ENCODE peak calls at places on chromosomes 6 and 20, in eight cellular contexts. One of them, this sample, is unnamed.

GRCh38 chr6:149389509-149390297 is 10.4 kb upstream of the SUMO4 start:
- DNase-seq in RWPE1: no peak
- DNase-seq in retina: no peak
- DNase-seq in G401: no peak
- DNase-seq in RPMI8226: no peak
- DNase-seq in lower lobe of right lung: no peak
- DNase-seq in T-helper 17 cell: no peak
- DNase-seq in NCI-H1092: no peak
- DNase-seq in this sample: no peak

GRCh38 chr6:22078802-22079545 is 217.9 kb downstream of the PRL start:
- DNase-seq in RWPE1: no peak
- DNase-seq in retina: no peak
- DNase-seq in G401: no peak
- DNase-seq in RPMI8226: no peak
- DNase-seq in lower lobe of right lung: no peak
- DNase-seq in T-helper 17 cell: no peak
- DNase-seq in NCI-H1092: no peak
- DNase-seq in this sample: no peak

GRCh38 chr6:90178294-90178678 is 118.4 kb downstream of the BACH2 start:
- DNase-seq in RWPE1: no peak
- DNase-seq in retina: no peak
- DNase-seq in G401: no peak
- DNase-seq in RPMI8226: no peak
- DNase-seq in lower lobe of right lung: no peak
- DNase-seq in T-helper 17 cell: no peak
- DNase-seq in NCI-H1092: no peak
- DNase-seq in this sample: no peak

GRCh38 chr6:135951169-135951568 is 99.7 kb downstream of the PDE7B start:
- DNase-seq in RWPE1: no peak
- DNase-seq in retina: no peak
- DNase-seq in G401: no peak
- DNase-seq in RPMI8226: no peak
- DNase-seq in lower lobe of right lung: no peak
- DNase-seq in T-helper 17 cell: no peak
- DNase-seq in NCI-H1092: no peak
- DNase-seq in this sample: no peak

GRCh38 chr20:46215913-46216707 is 92.2 kb downstream of the CDH22 start:
- DNase-seq in RWPE1: peak
- DNase-seq in retina: no peak
- DNase-seq in G401: peak
- DNase-seq in RPMI8226: no peak
- DNase-seq in lower lobe of right lung: no peak
- DNase-seq in T-helper 17 cell: no peak
- DNase-seq in NCI-H1092: no peak
- DNase-seq in this sample: no peak

GRCh38 chr20:3808141-3808479 is 12.0 kb downstream of the CDC25B start:
- DNase-seq in RWPE1: peak
- DNase-seq in retina: no peak
- DNase-seq in G401: peak
- DNase-seq in RPMI8226: no peak
- DNase-seq in lower lobe of right lung: peak
- DNase-seq in T-helper 17 cell: no peak
- DNase-seq in NCI-H1092: peak
- DNase-seq in this sample: no peak

GRCh38 chr6:163943647-163944395 is 529.3 kb downstream of the QKI start:
- DNase-seq in RWPE1: no peak
- DNase-seq in retina: peak
- DNase-seq in G401: peak
- DNase-seq in RPMI8226: no peak
- DNase-seq in lower lobe of right lung: no peak
- DNase-seq in T-helper 17 cell: no peak
- DNase-seq in NCI-H1092: no peak
- DNase-seq in this sample: no peak

GRCh38 chr6:28657756-28658465 is 132.2 kb downstream of the GPX5 start:
- DNase-seq in RWPE1: peak
- DNase-seq in retina: peak
- DNase-seq in G401: peak
- DNase-seq in RPMI8226: peak
- DNase-seq in lower lobe of right lung: no peak
- DNase-seq in T-helper 17 cell: no peak
- DNase-seq in NCI-H1092: peak
- DNase-seq in this sample: peak

GRCh38 chr6:34377984-34378383 is 14.5 kb downstream of the NUDT3 start:
- DNase-seq in RWPE1: no peak
- DNase-seq in retina: no peak
- DNase-seq in G401: no peak
- DNase-seq in RPMI8226: no peak
- DNase-seq in lower lobe of right lung: no peak
- DNase-seq in T-helper 17 cell: no peak
- DNase-seq in NCI-H1092: no peak
- DNase-seq in this sample: no peak

GRCh38 chr6:30238178-30238795 is 25.1 kb upstream of the TRIM26 start:
- DNase-seq in RWPE1: no peak
- DNase-seq in retina: no peak
- DNase-seq in G401: peak
- DNase-seq in RPMI8226: peak
- DNase-seq in lower lobe of right lung: no peak
- DNase-seq in T-helper 17 cell: no peak
- DNase-seq in NCI-H1092: no peak
- DNase-seq in this sample: no peak

GRCh38 chr6:166691199-166691598 is 64.1 kb upstream of the RPS6KA2 start:
- DNase-seq in RWPE1: peak
- DNase-seq in retina: no peak
- DNase-seq in G401: peak
- DNase-seq in RPMI8226: no peak
- DNase-seq in lower lobe of right lung: no peak
- DNase-seq in T-helper 17 cell: no peak
- DNase-seq in NCI-H1092: no peak
- DNase-seq in this sample: no peak

This sample was measured in naive thymus-derived CD4-positive, alpha-beta T cell.